ENCODE peak calls at places on chromosomes 1 and 21, in eight cellular contexts. A is heart right ventricle, M is fibroblast of villous mesenchyme, Q is neural crest cell, F is AG04450, L is spleen, G is HFF-Myc, E is Caco-2. J is an unnamed sample.

GRCh38 chr1:29518183-29518835 is 282.0 kb downstream of the PTPRU start:
- DNase-seq in A (no peak), M (no peak), Q (no peak), F (no peak), L (peak), G (no peak), E (no peak), J (no peak)

GRCh38 chr1:222334026-222334680 is 213.8 kb downstream of the HHIPL2 start:
- DNase-seq in A (no peak), M (peak), Q (no peak), F (peak), L (no peak), G (no peak), E (no peak), J (no peak)

GRCh38 chr21:45581322-45581712 is 39.1 kb upstream of the SLC19A1 start:
- DNase-seq in A (no peak), M (no peak), Q (no peak), F (no peak), L (peak), G (no peak), E (peak), J (no peak)

GRCh38 chr21:34736116-34736870 is 67.5 kb downstream of the CLIC6 start:
- DNase-seq in A (no peak), M (no peak), Q (no peak), F (no peak), L (no peak), G (no peak), E (no peak), J (no peak)

GRCh38 chr21:18810136-18810535 is 406.6 kb upstream of the TMPRSS15 start:
- DNase-seq in A (no peak), M (no peak), Q (no peak), F (no peak), L (no peak), G (no peak), E (no peak), J (no peak)

GRCh38 chr21:36859744-36860501 is 106.5 kb downstream of the HLCS start:
- DNase-seq in A (peak), M (peak), Q (no peak), F (no peak), L (peak), G (no peak), E (peak), J (no peak)

GRCh38 chr21:25624511-25624910 is 14.5 kb upstream of the JAM2 start:
- DNase-seq in A (no peak), M (no peak), Q (no peak), F (no peak), L (no peak), G (no peak), E (no peak), J (no peak)

GRCh38 chr1:236590553-236591150 is 13.7 kb downstream of the HEATR1 start:
- DNase-seq in A (no peak), M (no peak), Q (no peak), F (no peak), L (no peak), G (no peak), E (no peak), J (no peak)

GRCh38 chr1:45230537-45230936 is 24.1 kb upstream of the ZSWIM5 start:
- DNase-seq in A (no peak), M (no peak), Q (no peak), F (no peak), L (no peak), G (no peak), E (peak), J (no peak)

GRCh38 chr21:43721225-43721605 is 2.3 kb downstream of the PDXK start:
- DNase-seq in A (no peak), M (no peak), Q (no peak), F (no peak), L (no peak), G (no peak), E (no peak), J (no peak)

GRCh38 chr1:1274931-1275431 is 1.3 kb upstream of the UBE2J2 start:
- DNase-seq in A (no peak), M (no peak), Q (no peak), F (no peak), L (peak), G (no peak), E (no peak), J (no peak)

GRCh38 chr1:25856856-25857255 is 2.4 kb downstream of the AUNIP start:
- DNase-seq in A (no peak), M (no peak), Q (no peak), F (no peak), L (no peak), G (no peak), E (no peak), J (no peak)

GRCh38 chr1:150973826-150974579 is 632 bp downstream of the CERS2 start:
- DNase-seq in A (peak), M (peak), Q (no peak), F (no peak), L (peak), G (no peak), E (no peak), J (no peak)
- TF ChIP-seq CTCF in A (no peak), M (no peak), Q (no peak), F (no peak), L (no peak), G (no peak), E (no peak), J (no peak)

GRCh38 chr1:9128520-9129371 is at the start of gene GPR157:
- DNase-seq in A (peak), M (peak), Q (peak), F (no peak), L (peak), G (no peak), E (peak), J (peak)
- TF ChIP-seq CTCF in A (no peak), M (no peak), Q (no peak), F (peak), L (peak), G (no peak), E (no peak), J (no peak)

GRCh38 chr1:210292276-210292851 is 36.3 kb upstream of the HHAT start:
- DNase-seq in A (peak), M (peak), Q (peak), F (no peak), L (peak), G (peak), E (peak), J (peak)
- TF ChIP-seq CTCF in A (peak), M (no peak), Q (no peak), F (no peak), L (no peak), G (peak), E (peak), J (peak)

GRCh38 chr1:221099747-221100146 is 220.5 kb downstream of the HLX start:
- DNase-seq in A (no peak), M (no peak), Q (no peak), F (no peak), L (no peak), G (no peak), E (no peak), J (no peak)

GRCh38 chr1:221100196-221100950 is 221.1 kb downstream of the HLX start:
- DNase-seq in A (no peak), M (peak), Q (no peak), F (no peak), L (no peak), G (peak), E (no peak), J (no peak)

GRCh38 chr1:221104596-221104995 is 225.4 kb downstream of the HLX start:
- DNase-seq in A (no peak), M (no peak), Q (no peak), F (no peak), L (no peak), G (no peak), E (no peak), J (no peak)

GRCh38 chr1:221101792-221102191 is 222.5 kb downstream of the HLX start:
- DNase-seq in A (no peak), M (peak), Q (no peak), F (no peak), L (no peak), G (no peak), E (no peak), J (no peak)

DNA sequence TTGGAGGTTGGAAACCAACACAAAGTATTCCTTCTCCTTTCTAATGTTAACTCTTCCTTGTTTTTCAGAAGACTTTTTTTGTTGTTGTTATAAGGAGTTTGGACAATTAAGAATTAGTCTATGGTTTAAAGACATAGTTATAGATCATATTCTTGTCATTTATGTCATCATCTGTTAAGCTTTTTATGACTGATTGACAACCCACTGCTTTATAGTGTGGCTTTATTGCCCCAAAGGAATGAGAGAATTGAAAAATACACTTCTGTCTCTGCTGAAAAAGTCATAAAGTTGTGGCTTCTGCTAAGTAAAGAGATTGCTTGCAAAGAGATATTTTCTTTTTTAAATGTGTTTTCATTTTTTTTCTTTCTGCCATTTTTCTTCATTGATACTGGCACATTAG is 223.0 kb downstream of the HLX start:
- DNase-seq in A (no peak), M (no peak), Q (no peak), F (no peak), L (no peak), G (no peak), E (no peak), J (no peak)
- TF ChIP-seq CTCF in A (no peak), M (no peak), Q (no peak), F (no peak), L (no peak), G (no peak), E (no peak), J (no peak)

GRCh38 chr1:156608981-156609380 is 7.7 kb upstream of the GPATCH4 start:
- DNase-seq in A (no peak), M (no peak), Q (no peak), F (no peak), L (no peak), G (no peak), E (peak), J (peak)

GRCh38 chr1:156602557-156602993 is 1.3 kb upstream of the GPATCH4 start:
- DNase-seq in A (no peak), M (no peak), Q (no peak), F (no peak), L (no peak), G (no peak), E (no peak), J (no peak)

DNA sequence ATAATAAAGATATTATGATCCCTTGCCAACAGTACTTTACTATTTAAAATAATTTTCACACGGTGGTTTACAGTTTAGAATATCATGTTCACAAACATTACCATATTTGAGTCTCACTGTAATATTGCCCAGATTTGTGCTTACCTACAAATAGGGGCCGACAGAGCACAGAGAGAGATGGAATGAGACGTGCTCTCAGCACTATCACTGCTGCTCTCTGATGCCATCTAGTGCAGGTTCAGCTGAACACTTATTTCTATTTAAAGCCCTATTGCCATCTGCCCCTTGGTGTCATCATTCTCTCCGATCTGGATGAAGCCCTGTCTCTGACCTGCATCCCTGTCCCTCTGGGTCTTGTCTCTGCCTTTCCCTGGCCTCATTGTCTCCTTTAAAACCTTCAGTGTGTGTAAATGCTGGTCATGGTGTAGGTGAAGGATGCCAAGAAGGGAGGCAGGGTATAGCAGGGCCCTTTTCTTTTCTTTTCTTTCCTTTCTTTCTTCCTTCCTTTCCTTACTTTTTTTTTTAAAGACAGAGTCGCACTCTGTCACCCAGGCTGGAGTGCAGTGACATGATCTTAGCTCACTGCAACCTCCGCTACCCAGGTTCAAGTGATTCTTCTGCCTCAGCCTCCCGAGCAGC is 6.9 kb upstream of the GPATCH4 start:
- DNase-seq in A (peak), M (peak), Q (peak), F (peak), L (no peak), G (peak), E (peak), J (no peak)
- TF ChIP-seq CTCF in A (peak), M (peak), Q (peak), F (peak), L (peak), G (peak), E (peak), J (peak)

DNA sequence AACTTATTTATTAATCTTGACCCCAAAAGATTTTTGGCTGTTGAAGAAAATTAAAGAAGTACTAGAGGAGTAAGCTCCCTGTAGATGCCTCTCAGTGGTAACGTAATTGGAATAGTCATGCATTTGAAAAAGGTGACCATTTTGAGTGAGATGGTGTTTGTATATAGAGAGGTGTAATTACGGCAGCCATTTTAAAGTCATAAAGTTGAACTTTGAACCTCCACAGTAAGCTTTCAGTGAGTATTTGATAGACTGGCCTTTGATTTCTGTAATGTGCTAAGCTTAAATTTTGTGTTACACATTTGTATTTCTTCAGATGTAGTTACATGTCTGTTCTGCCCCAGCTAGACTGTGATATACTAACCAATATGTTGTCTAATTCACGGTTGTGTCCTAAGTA is 21.6 kb upstream of the TMCO2 start:
- DNase-seq in A (no peak), M (no peak), Q (no peak), F (no peak), L (no peak), G (no peak), E (no peak), J (no peak)
- TF ChIP-seq CTCF in A (no peak), M (no peak), Q (no peak), F (no peak), L (no peak), G (no peak), E (no peak), J (no peak)

DNA sequence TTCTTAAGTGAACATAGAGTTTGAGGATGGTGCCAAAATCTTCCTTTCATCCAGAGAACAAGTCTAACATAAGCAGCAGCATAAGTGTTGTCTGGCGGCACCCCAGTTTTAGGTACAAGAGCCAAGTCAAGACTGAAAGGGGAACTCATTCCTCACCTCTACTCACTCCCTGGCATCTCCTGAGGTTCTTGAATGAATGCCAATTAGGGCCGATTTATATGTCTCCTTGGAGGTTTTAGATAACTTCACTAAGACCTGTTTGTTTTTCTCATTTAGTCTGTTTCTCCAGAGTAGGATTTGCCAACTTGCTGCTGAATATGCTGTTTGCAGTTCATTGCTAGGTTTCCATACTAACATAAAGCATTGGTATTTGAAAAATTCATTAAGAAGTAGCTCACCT is 42.5 kb upstream of the ADGRL2 start:
- DNase-seq in A (no peak), M (no peak), Q (no peak), F (no peak), L (no peak), G (no peak), E (no peak), J (no peak)
- TF ChIP-seq CTCF in A (no peak), M (no peak), Q (no peak), F (no peak), L (no peak), G (no peak), E (no peak), J (no peak)

GRCh38 chr1:192544983-192545393 is 30.6 kb upstream of the RGS1 start:
- DNase-seq in A (no peak), M (peak), Q (no peak), F (no peak), L (no peak), G (no peak), E (no peak), J (no peak)

GRCh38 chr1:192545781-192546521 is 29.6 kb upstream of the RGS1 start:
- DNase-seq in A (no peak), M (no peak), Q (no peak), F (no peak), L (no peak), G (no peak), E (no peak), J (no peak)

GRCh38 chr1:192550922-192551534 is 24.5 kb upstream of the RGS1 start:
- DNase-seq in A (no peak), M (peak), Q (no peak), F (no peak), L (no peak), G (no peak), E (no peak), J (no peak)

GRCh38 chr1:192543445-192543844 is 32.1 kb upstream of the RGS1 start:
- DNase-seq in A (no peak), M (no peak), Q (no peak), F (no peak), L (no peak), G (no peak), E (no peak), J (no peak)

DNA sequence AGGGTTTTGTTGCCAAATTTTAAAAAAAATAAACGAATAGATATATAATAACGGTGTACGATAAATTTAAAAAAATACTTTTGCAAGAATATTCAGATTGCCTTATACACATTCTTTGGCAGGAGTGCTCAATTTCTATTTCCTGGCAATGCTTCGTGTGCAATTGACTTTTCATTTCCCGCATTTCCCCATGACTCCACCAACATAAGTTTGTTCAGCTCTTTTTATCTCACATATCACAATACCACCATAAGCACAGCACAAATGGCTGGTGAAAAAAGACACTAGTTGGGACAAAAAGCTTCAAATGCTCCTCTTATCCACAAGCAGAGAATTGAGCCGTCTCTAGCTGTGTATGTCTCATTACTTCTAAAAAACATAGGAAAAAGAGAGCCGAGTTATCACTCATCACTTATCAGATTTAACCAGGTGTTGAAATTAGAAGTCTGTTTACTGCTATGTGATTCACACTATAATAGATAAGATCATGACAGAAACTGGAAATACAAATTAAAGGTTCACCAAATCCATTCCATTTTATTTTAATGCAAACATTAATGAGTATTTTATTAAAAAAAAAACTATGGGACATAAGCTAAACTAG is 28.9 kb upstream of the RGS1 start:
- DNase-seq in A (no peak), M (no peak), Q (no peak), F (no peak), L (no peak), G (no peak), E (no peak), J (no peak)
- TF ChIP-seq CTCF in A (no peak), M (no peak), Q (no peak), F (no peak), L (no peak), G (no peak), E (no peak), J (no peak)

GRCh38 chr1:27135920-27136551 is 18.9 kb downstream of the SLC9A1 start:
- DNase-seq in A (no peak), M (no peak), Q (no peak), F (no peak), L (no peak), G (no peak), E (no peak), J (no peak)
- TF ChIP-seq CTCF in A (no peak), M (no peak), Q (no peak), F (peak), L (no peak), G (peak), E (no peak), J (peak)

GRCh38 chr1:162177126-162177525 is 107.6 kb downstream of the NOS1AP start:
- DNase-seq in A (no peak), M (peak), Q (no peak), F (no peak), L (no peak), G (no peak), E (no peak), J (no peak)
- TF ChIP-seq CTCF in A (no peak), M (no peak), Q (no peak), F (no peak), L (no peak), G (no peak), E (no peak), J (no peak)